ENCODE peak calls at places on chromosomes 6 and 20, in eight cellular contexts. One of them, this sample, is unnamed.

GRCh38 chr6:115969930-115970273 is 90.8 kb downstream of the FRK start:
- DNase-seq in PC-9: no peak
- DNase-seq in spleen: no peak
- DNase-seq in WERI-Rb-1: no peak
- DNase-seq in AG10803: peak
- DNase-seq in heart right ventricle: no peak
- DNase-seq in RWPE1: no peak
- DNase-seq in mucosa of descending colon: no peak
- DNase-seq in this sample: no peak

GRCh38 chr6:2264932-2265331 is 19.5 kb upstream of the GMDS start:
- DNase-seq in spleen: no peak
- DNase-seq in RWPE1: peak
- DNase-seq in AG10803: peak
- DNase-seq in mucosa of descending colon: no peak
- DNase-seq in WERI-Rb-1: no peak
- DNase-seq in PC-9: no peak
- DNase-seq in heart right ventricle: no peak
- DNase-seq in this sample: no peak

GRCh38 chr6:13624871-13625288 is 9.7 kb downstream of the NOL7 start:
- DNase-seq in AG10803: peak
- DNase-seq in WERI-Rb-1: peak
- DNase-seq in PC-9: no peak
- DNase-seq in spleen: no peak
- DNase-seq in mucosa of descending colon: peak
- DNase-seq in heart right ventricle: no peak
- DNase-seq in RWPE1: peak
- DNase-seq in this sample: peak

GRCh38 chr20:58109126-58109880 is 119.2 kb downstream of the ANKRD60 start:
- DNase-seq in heart right ventricle: no peak
- DNase-seq in PC-9: no peak
- DNase-seq in RWPE1: peak
- DNase-seq in spleen: no peak
- DNase-seq in WERI-Rb-1: no peak
- DNase-seq in mucosa of descending colon: no peak
- DNase-seq in AG10803: peak
- DNase-seq in this sample: no peak

GRCh38 chr20:26218301-26218700 is 521.6 kb upstream of the ZNF337 start:
- DNase-seq in RWPE1: no peak
- DNase-seq in mucosa of descending colon: no peak
- DNase-seq in heart right ventricle: no peak
- DNase-seq in AG10803: peak
- DNase-seq in PC-9: no peak
- DNase-seq in spleen: no peak
- DNase-seq in WERI-Rb-1: no peak
- DNase-seq in this sample: no peak

GRCh38 chr6:150777731-150778130 is 87.8 kb upstream of the MTHFD1L start:
- DNase-seq in AG10803: no peak
- DNase-seq in PC-9: no peak
- DNase-seq in mucosa of descending colon: no peak
- DNase-seq in WERI-Rb-1: no peak
- DNase-seq in spleen: no peak
- DNase-seq in RWPE1: no peak
- DNase-seq in heart right ventricle: no peak
- DNase-seq in this sample: no peak

GRCh38 chr6:121886223-121886830 is 450.9 kb downstream of the GJA1 start:
- DNase-seq in mucosa of descending colon: no peak
- DNase-seq in WERI-Rb-1: no peak
- DNase-seq in AG10803: peak
- DNase-seq in RWPE1: no peak
- DNase-seq in heart right ventricle: no peak
- DNase-seq in spleen: no peak
- DNase-seq in PC-9: no peak
- DNase-seq in this sample: no peak

GRCh38 chr20:21395666-21396044 is 1.7 kb downstream of the NKX2-4 start:
- DNase-seq in mucosa of descending colon: no peak
- DNase-seq in WERI-Rb-1: no peak
- DNase-seq in heart right ventricle: no peak
- DNase-seq in RWPE1: no peak
- DNase-seq in spleen: no peak
- DNase-seq in AG10803: no peak
- DNase-seq in PC-9: no peak
- DNase-seq in this sample: peak

GRCh38 chr20:51275816-51276215 is 252.9 kb upstream of the KCNG1 start:
- DNase-seq in RWPE1: no peak
- DNase-seq in spleen: no peak
- DNase-seq in WERI-Rb-1: no peak
- DNase-seq in mucosa of descending colon: no peak
- DNase-seq in PC-9: no peak
- DNase-seq in heart right ventricle: no peak
- DNase-seq in AG10803: peak
- DNase-seq in this sample: no peak

GRCh38 chr6:76771076-76771634 is 692.1 kb downstream of the HTR1B start:
- DNase-seq in AG10803: no peak
- DNase-seq in heart right ventricle: peak
- DNase-seq in WERI-Rb-1: no peak
- DNase-seq in PC-9: peak
- DNase-seq in spleen: no peak
- DNase-seq in RWPE1: no peak
- DNase-seq in mucosa of descending colon: no peak
- DNase-seq in this sample: no peak

GRCh38 chr6:161748535-161749386 is 474.9 kb upstream of the AGPAT4 start:
- DNase-seq in spleen: no peak
- DNase-seq in WERI-Rb-1: peak
- DNase-seq in heart right ventricle: peak
- DNase-seq in RWPE1: peak
- DNase-seq in AG10803: no peak
- DNase-seq in PC-9: peak
- DNase-seq in mucosa of descending colon: peak
- DNase-seq in this sample: peak

GRCh38 chr6:399785-400517 is 8.4 kb downstream of the IRF4 start:
- DNase-seq in RWPE1: no peak
- DNase-seq in AG10803: no peak
- DNase-seq in WERI-Rb-1: no peak
- DNase-seq in mucosa of descending colon: no peak
- DNase-seq in spleen: no peak
- DNase-seq in heart right ventricle: no peak
- DNase-seq in PC-9: no peak
- DNase-seq in this sample: peak

GRCh38 chr6:692858-693736 is at the start of gene EXOC2:
- DNase-seq in heart right ventricle: peak
- DNase-seq in WERI-Rb-1: peak
- DNase-seq in mucosa of descending colon: peak
- DNase-seq in PC-9: peak
- DNase-seq in AG10803: peak
- DNase-seq in RWPE1: peak
- DNase-seq in spleen: peak
- DNase-seq in this sample: peak

GRCh38 chr6:56803594-56803993 is 151.3 kb upstream of the BEND6 start:
- DNase-seq in WERI-Rb-1: no peak
- DNase-seq in mucosa of descending colon: no peak
- DNase-seq in PC-9: peak
- DNase-seq in AG10803: peak
- DNase-seq in spleen: no peak
- DNase-seq in RWPE1: no peak
- DNase-seq in heart right ventricle: no peak
- DNase-seq in this sample: no peak

GRCh38 chr6:50846109-50846859 is 27.6 kb downstream of the TFAP2B start:
- DNase-seq in mucosa of descending colon: no peak
- DNase-seq in RWPE1: no peak
- DNase-seq in PC-9: no peak
- DNase-seq in WERI-Rb-1: no peak
- DNase-seq in heart right ventricle: no peak
- DNase-seq in AG10803: no peak
- DNase-seq in spleen: no peak
- DNase-seq in this sample: no peak

GRCh38 chr6:50842861-50843384 is 24.3 kb downstream of the TFAP2B start:
- DNase-seq in AG10803: no peak
- DNase-seq in spleen: no peak
- DNase-seq in WERI-Rb-1: no peak
- DNase-seq in mucosa of descending colon: no peak
- DNase-seq in heart right ventricle: no peak
- DNase-seq in PC-9: no peak
- DNase-seq in RWPE1: no peak
- DNase-seq in this sample: no peak

GRCh38 chr6:50842446-50842845 is 23.8 kb downstream of the TFAP2B start:
- DNase-seq in heart right ventricle: no peak
- DNase-seq in spleen: no peak
- DNase-seq in WERI-Rb-1: no peak
- DNase-seq in PC-9: no peak
- DNase-seq in mucosa of descending colon: no peak
- DNase-seq in RWPE1: no peak
- DNase-seq in AG10803: no peak
- DNase-seq in this sample: no peak

GRCh38 chr6:50845499-50846108 is 26.9 kb downstream of the TFAP2B start:
- DNase-seq in WERI-Rb-1: no peak
- DNase-seq in RWPE1: no peak
- DNase-seq in PC-9: no peak
- DNase-seq in mucosa of descending colon: no peak
- DNase-seq in heart right ventricle: no peak
- DNase-seq in spleen: no peak
- DNase-seq in AG10803: no peak
- DNase-seq in this sample: no peak

DNA sequence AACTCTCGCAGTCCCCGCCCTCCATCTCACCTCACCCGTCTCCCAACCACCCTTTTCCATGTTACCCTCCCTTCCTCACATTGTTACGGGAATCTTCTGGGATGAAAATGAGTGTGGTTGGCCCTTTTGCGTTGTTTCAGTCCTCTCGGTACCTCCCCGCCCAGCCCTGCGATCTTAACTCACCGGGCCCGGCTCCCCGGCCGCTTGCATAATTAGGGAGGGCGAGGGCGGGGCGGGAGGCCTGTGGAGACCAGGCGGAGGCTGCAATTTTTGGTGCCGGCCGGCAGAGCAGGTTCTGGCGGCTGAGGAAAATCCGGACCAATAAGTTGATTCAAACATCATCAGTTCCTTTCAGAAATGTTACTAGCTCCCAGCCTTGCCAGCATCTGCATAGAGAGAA is 25.2 kb downstream of the TFAP2B start:
- DNase-seq in spleen: no peak
- DNase-seq in heart right ventricle: no peak
- DNase-seq in PC-9: no peak
- DNase-seq in AG10803: no peak
- DNase-seq in mucosa of descending colon: no peak
- DNase-seq in RWPE1: peak
- DNase-seq in WERI-Rb-1: no peak
- DNase-seq in this sample: no peak
- TF ChIP-seq CTCF in spleen: no peak
- TF ChIP-seq CTCF in heart right ventricle: no peak
- TF ChIP-seq CTCF in PC-9: no peak
- TF ChIP-seq CTCF in AG10803: no peak
- TF ChIP-seq CTCF in mucosa of descending colon: no peak
- TF ChIP-seq CTCF in RWPE1: no peak
- TF ChIP-seq CTCF in WERI-Rb-1: no peak
- TF ChIP-seq CTCF in this sample: no peak

DNA sequence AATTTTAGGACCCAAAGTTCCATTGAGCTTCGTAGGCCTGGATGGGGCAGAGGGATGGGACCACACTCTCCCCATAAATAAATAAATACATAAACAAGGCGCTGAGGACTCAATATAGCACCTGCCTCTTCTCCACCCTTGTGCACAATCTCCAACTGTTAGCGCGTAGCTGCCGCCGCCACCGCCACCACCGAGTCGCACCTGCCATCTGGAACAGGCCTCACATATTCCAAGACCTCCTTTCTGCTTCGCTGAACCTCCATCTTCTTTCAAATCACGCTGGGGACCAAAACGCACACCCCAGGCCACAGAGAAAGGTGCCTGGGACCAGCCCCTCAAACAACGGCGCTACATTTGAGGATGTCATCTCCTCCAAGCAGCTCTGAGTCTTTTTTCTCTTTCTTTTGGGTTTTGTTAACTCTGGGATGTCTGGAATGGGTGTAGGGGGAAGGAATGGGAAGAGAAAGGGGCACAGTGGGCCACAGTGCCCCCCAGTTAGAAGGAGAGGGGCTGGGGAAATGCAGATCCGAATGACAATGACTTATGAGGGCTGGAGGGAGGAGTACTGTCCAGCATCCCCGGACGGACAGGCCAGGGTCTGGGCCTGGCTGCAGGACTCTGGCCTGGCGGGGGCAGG is 49.7 kb downstream of the NOL4L start:
- DNase-seq in heart right ventricle: no peak
- DNase-seq in WERI-Rb-1: peak
- DNase-seq in AG10803: no peak
- DNase-seq in spleen: no peak
- DNase-seq in PC-9: no peak
- DNase-seq in RWPE1: no peak
- DNase-seq in mucosa of descending colon: no peak
- DNase-seq in this sample: peak
- TF ChIP-seq CTCF in heart right ventricle: no peak
- TF ChIP-seq CTCF in WERI-Rb-1: no peak
- TF ChIP-seq CTCF in AG10803: no peak
- TF ChIP-seq CTCF in spleen: no peak
- TF ChIP-seq CTCF in PC-9: no peak
- TF ChIP-seq CTCF in RWPE1: no peak
- TF ChIP-seq CTCF in mucosa of descending colon: no peak
- TF ChIP-seq CTCF in this sample: no peak

GRCh38 chr6:112560651-112561050 is 213.5 kb downstream of the RFPL4B start:
- DNase-seq in AG10803: no peak
- DNase-seq in PC-9: no peak
- DNase-seq in RWPE1: no peak
- DNase-seq in WERI-Rb-1: peak
- DNase-seq in heart right ventricle: no peak
- DNase-seq in spleen: no peak
- DNase-seq in mucosa of descending colon: no peak
- DNase-seq in this sample: no peak
- TF ChIP-seq CTCF in AG10803: no peak
- TF ChIP-seq CTCF in PC-9: no peak
- TF ChIP-seq CTCF in RWPE1: no peak
- TF ChIP-seq CTCF in WERI-Rb-1: no peak
- TF ChIP-seq CTCF in heart right ventricle: no peak
- TF ChIP-seq CTCF in spleen: no peak
- TF ChIP-seq CTCF in mucosa of descending colon: no peak
- TF ChIP-seq CTCF in this sample: no peak

DNA sequence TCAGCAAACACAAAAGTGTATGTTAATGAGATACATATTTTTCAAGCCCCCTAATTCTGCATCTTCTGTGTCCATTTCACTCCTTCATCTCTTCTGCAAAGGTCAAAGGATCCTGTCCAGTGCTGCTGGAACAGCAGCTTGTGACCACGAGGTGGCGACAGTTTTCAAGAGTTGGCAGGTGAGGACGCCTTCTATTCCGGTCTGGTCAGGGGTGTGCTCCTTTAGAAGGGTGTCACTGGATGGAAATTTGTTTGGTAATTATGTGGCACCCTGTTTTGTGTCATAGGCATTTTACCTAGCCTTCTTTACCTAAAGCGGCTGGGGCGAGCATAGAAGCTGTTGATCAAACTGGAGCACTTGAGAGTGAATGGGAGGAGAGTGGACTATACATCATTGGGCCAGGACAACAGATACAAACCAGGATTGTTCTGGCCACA is 32.9 kb upstream of the ERVFRD-1 start:
- DNase-seq in WERI-Rb-1: peak
- DNase-seq in spleen: peak
- DNase-seq in PC-9: peak
- DNase-seq in mucosa of descending colon: peak
- DNase-seq in RWPE1: peak
- DNase-seq in AG10803: peak
- DNase-seq in heart right ventricle: peak
- DNase-seq in this sample: peak
- TF ChIP-seq CTCF in WERI-Rb-1: peak
- TF ChIP-seq CTCF in spleen: peak
- TF ChIP-seq CTCF in PC-9: peak
- TF ChIP-seq CTCF in mucosa of descending colon: peak
- TF ChIP-seq CTCF in RWPE1: peak
- TF ChIP-seq CTCF in AG10803: peak
- TF ChIP-seq CTCF in heart right ventricle: peak
- TF ChIP-seq CTCF in this sample: peak

GRCh38 chr6:35905141-35905785 is 15.6 kb downstream of the SRPK1 start:
- DNase-seq in spleen: no peak
- DNase-seq in heart right ventricle: no peak
- DNase-seq in RWPE1: no peak
- DNase-seq in AG10803: no peak
- DNase-seq in mucosa of descending colon: no peak
- DNase-seq in PC-9: no peak
- DNase-seq in WERI-Rb-1: no peak
- DNase-seq in this sample: no peak
- TF ChIP-seq CTCF in spleen: no peak
- TF ChIP-seq CTCF in heart right ventricle: no peak
- TF ChIP-seq CTCF in RWPE1: no peak
- TF ChIP-seq CTCF in AG10803: no peak
- TF ChIP-seq CTCF in mucosa of descending colon: no peak
- TF ChIP-seq CTCF in PC-9: no peak
- TF ChIP-seq CTCF in WERI-Rb-1: no peak
- TF ChIP-seq CTCF in this sample: no peak

This sample was measured in activated CD8-positive, alpha-beta T cell treated with anti-CD3 and anti-CD28 coated beads for 36 hours.